ENCODE peak calls at places on chromosomes 11 and 22, in nine cellular contexts. V is HFF-Myc, W is Peyer's patch, L is BJ, Z is bronchial epithelial cell, E is tibial nerve, F is GM12865, C is fibroblast of lung, H is heart left ventricle. D is an unnamed sample.

GRCh38 chr22:36356708-36357694 is 30.8 kb downstream of the MYH9 start:
- DNase-seq in V (no peak), W (no peak), L (no peak), Z (peak; percentile 51), E (no peak), F (no peak), C (no peak), H (no peak), D (peak; percentile 63)

GRCh38 chr11:122344281-122344680 is 228.3 kb upstream of the BLID start:
- DNase-seq in V (peak; percentile 85), W (no peak), L (peak; percentile 89), Z (peak; percentile 46), E (no peak), F (no peak), C (peak; percentile 97), H (no peak), D (peak; percentile 82)

GRCh38 chr11:86116996-86117705 is 48.3 kb upstream of the PICALM start:
- DNase-seq in V (no peak), W (no peak), L (no peak), Z (peak; percentile 56), E (no peak), F (no peak), C (no peak), H (no peak), D (peak; percentile 36)

GRCh38 chr11:47052165-47052564 is 115.6 kb downstream of the CSTPP1 start:
- DNase-seq in V (no peak), W (no peak), L (no peak), Z (no peak), E (no peak), F (no peak), C (no peak), H (no peak), D (no peak)

GRCh38 chr11:118180300-118180703 is 3.9 kb upstream of the SCN2B start:
- DNase-seq in V (no peak), W (no peak), L (no peak), Z (peak; percentile 58), E (peak; percentile 23), F (peak; percentile 35), C (peak; percentile 60), H (peak; percentile 92), D (peak; percentile 15)

GRCh38 chr11:7457211-7457610 is 28.1 kb upstream of the OLFML1 start:
- DNase-seq in V (no peak), W (no peak), L (peak; percentile 39), Z (peak; percentile 83), E (no peak), F (no peak), C (no peak), H (no peak), D (no peak)

GRCh38 chr22:45754822-45755221 is 83.2 kb downstream of the ATXN10 start:
- DNase-seq in V (no peak), W (no peak), L (no peak), Z (no peak), E (no peak), F (no peak), C (no peak), H (no peak), D (no peak)

GRCh38 chr11:8988329-8989234 is 15.2 kb downstream of the NRIP3 start:
- DNase-seq in V (no peak), W (no peak), L (peak; percentile 5), Z (peak; percentile 71), E (no peak), F (no peak), C (no peak), H (no peak), D (peak; percentile 52)

GRCh38 chr11:64461081-64461480 is 102.1 kb downstream of the RPS6KA4 start:
- DNase-seq in V (no peak), W (no peak), L (no peak), Z (no peak), E (no peak), F (no peak), C (no peak), H (no peak), D (no peak)

DNA sequence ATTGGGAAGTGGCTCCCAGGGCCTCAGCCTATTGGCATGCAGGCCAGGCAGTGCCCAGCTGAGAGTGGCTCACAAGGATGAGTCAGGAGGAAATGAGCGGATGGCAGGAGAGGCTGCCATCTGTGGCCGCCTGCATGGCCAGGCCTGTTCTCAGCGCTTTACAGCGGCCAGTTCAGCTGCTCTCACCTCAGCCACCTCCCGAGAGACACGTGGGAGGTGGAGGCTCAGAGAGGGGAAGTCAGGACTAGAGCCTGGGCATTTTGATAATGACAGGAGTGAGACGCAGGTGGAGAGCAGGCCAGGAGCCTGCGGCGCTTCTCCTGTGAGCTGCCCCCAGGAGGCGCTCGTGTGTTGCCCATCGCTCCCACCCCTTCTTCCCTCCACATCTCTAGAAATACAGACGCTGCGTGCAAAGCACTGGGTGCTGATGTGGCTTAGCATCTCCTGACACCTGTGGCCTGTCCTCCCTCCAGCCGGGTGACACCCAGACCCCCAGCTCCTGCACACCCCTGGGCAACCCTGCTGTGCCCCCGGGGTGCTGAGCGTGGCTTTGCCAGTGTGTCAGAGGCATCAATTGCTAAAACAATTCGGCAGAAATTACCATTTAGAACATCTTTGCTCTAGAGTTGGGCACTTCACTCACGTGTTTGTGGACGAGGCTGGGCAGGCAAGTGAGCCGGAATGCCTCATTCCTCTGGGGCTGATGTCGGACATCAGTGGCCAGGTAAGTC is 21.4 kb upstream of the PANX2 start:
- DNase-seq in V (no peak), W (peak; percentile 82), L (no peak), Z (peak; percentile 95), E (no peak), F (peak; percentile 83), C (peak; percentile 28), H (no peak), D (peak; percentile 58)
- TF ChIP-seq CTCF in V (peak; percentile 62), W (peak; percentile 69), L (peak; percentile 59), Z (peak; percentile 99), E (peak; percentile 29), F (peak; percentile 97), C (peak; percentile 64), H (peak; percentile 63), D (peak; percentile 81)

GRCh38 chr22:26597480-26597879 is 7.5 kb upstream of the TPST2 start:
- DNase-seq in V (no peak), W (no peak), L (no peak), Z (no peak), E (no peak), F (no peak), C (no peak), H (no peak), D (no peak)
- H3K4me3 ChIP-seq in V (no peak overlapping the region), W (no peak overlapping the region), L (no peak overlapping the region), Z (no peak overlapping the region), E (no peak overlapping the region), F (no peak overlapping the region), C (no peak overlapping the region), H (no peak overlapping the region), D (no peak overlapping the region)

GRCh38 chr22:41922940-41923594 is 3.5 kb downstream of the TNFRSF13C start:
- DNase-seq in V (no peak), W (no peak), L (no peak), Z (no peak), E (no peak), F (no peak), C (no peak), H (no peak), D (no peak)

GRCh38 chr22:41923595-41924276 is 2.9 kb downstream of the TNFRSF13C start:
- DNase-seq in V (no peak), W (no peak), L (no peak), Z (no peak), E (no peak), F (no peak), C (no peak), H (no peak), D (no peak)

GRCh38 chr22:41928416-41929157 is 2.0 kb upstream of the TNFRSF13C start:
- DNase-seq in V (no peak), W (no peak), L (no peak), Z (no peak), E (no peak), F (no peak), C (no peak), H (no peak), D (no peak)

GRCh38 chr22:41927813-41928212 is 1.2 kb upstream of the TNFRSF13C start:
- DNase-seq in V (no peak), W (no peak), L (no peak), Z (no peak), E (no peak), F (no peak), C (no peak), H (no peak), D (no peak)

GRCh38 chr22:41925783-41926460 is 684 bp downstream of the TNFRSF13C start:
- DNase-seq in V (no peak), W (peak; percentile 82), L (no peak), Z (no peak), E (no peak), F (peak; percentile 88), C (peak; percentile 28), H (peak; percentile 65), D (peak; percentile 40)
- TF ChIP-seq CTCF in V (peak; percentile 54), W (peak; percentile 89), L (peak; percentile 61), Z (peak; percentile 84), E (peak; percentile 60), F (peak; percentile 92), C (peak; percentile 43), H (peak; percentile 61), D (peak; percentile 60)

DNA sequence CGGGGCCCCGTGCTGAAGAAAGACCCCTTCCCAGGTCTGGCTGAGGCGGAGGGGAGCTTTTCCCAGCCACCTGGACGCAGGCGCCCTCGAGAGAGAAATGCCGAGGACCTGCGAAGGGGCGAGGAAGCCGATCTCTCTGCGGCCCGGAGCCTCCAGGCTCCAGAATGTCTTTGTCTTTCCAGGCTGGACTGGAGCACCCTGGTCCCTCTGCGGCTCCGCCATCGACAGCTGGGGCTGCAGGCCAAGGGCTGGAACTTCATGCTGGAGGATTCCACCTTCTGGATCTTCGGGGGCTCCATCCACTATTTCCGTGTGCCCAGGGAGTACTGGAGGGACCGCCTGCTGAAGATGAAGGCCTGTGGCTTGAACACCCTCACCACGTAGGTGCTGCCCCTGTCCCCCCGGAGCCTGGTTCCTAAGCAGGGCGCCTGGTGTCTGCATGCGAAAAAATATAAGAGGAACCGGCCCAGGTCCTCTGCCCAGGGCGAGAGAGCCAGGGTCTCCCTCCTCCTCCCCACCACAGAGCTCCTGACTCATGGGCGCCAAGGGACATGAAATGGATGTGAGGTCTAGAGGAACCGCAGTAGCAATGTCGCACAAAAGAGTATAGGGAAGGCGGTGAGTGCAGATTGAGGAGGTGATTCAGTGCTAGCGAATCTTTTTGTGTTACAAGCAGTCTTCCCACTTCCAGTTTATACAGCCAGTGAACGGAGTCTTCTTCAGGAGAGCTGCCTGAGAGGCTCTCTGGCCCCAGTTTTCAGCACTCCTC is 11.0 kb downstream of the GLB1L2 start:
- DNase-seq in V (no peak), W (no peak), L (no peak), Z (no peak), E (no peak), F (no peak), C (no peak), H (no peak), D (no peak)
- H3K4me3 ChIP-seq in V (no peak overlapping the region), W (no peak overlapping the region), L (no peak overlapping the region), Z (no peak overlapping the region), E (no peak overlapping the region), F (no peak overlapping the region), C (no peak overlapping the region), H (no peak overlapping the region), D (no peak overlapping the region)